ENCODE peak calls at places on chromosomes 16 and 17, in seven cellular contexts. J is NCI-H146; B is activated CD4-positive, alpha-beta T cell treated with anti-CD3 and anti-CD28 coated beads, Interleukin-2, amount 50 U/mL, for 4 hours; S is upper lobe of right lung; Y is HT-29; U is mesendoderm; F is lower leg skin. V is an unnamed sample.
A peak's percentile ranks its signal among the peaks of the same experiment; 100 is the strongest.

GRCh38 chr17:44556114-44556853 is 1.0 kb upstream of the FZD2 start:
- DNase-seq in J (peak; percentile 22), B (no peak), S (no peak), Y (no peak), U (peak; percentile 96), F (no peak), V (no peak)

GRCh38 chr17:51640108-51640622 is 379.8 kb downstream of the UTP18 start:
- DNase-seq in J (peak; percentile 3), B (no peak), S (no peak), Y (peak; percentile 44), U (peak; percentile 81), F (no peak), V (no peak)

GRCh38 chr17:31803494-31804213 is 55.4 kb downstream of the COPRS start:
- DNase-seq in J (peak; percentile 73), B (no peak), S (no peak), Y (peak; percentile 76), U (no peak), F (no peak), V (no peak)

GRCh38 chr16:22386976-22387375 is 12.6 kb upstream of the CDR2 start:
- DNase-seq in J (no peak), B (no peak), S (no peak), Y (no peak), U (no peak), F (no peak), V (no peak)

GRCh38 chr16:4690946-4691665 is 2.3 kb upstream of the NUDT16L1 start:
- DNase-seq in J (no peak), B (no peak), S (peak; percentile 62), Y (no peak), U (no peak), F (no peak), V (no peak)

GRCh38 chr17:41768682-41769288 is 17.7 kb downstream of the JUP start:
- DNase-seq in J (no peak), B (no peak), S (no peak), Y (no peak), U (no peak), F (no peak), V (no peak)

GRCh38 chr17:6831662-6832263 is at the start of gene TEKT1:
- DNase-seq in J (peak; percentile 61), B (peak; percentile 51), S (peak; percentile 87), Y (no peak), U (peak; percentile 98), F (peak; percentile 79), V (no peak)

GRCh38 chr16:22014271-22014873 is 6.5 kb downstream of the MOSMO start:
- DNase-seq in J (no peak), B (no peak), S (no peak), Y (no peak), U (no peak), F (no peak), V (no peak)

GRCh38 chr17:1561420-1562177 is 993 bp downstream of the PITPNA start:
- DNase-seq in J (peak; percentile 35), B (peak; percentile 19), S (peak; percentile 74), Y (no peak), U (no peak), F (no peak), V (no peak)

GRCh38 chr17:30600830-30601494 is 123.8 kb downstream of the GOSR1 start:
- DNase-seq in J (peak; percentile 44), B (peak; percentile 4), S (peak; percentile 74), Y (peak; percentile 47), U (peak; percentile 49), F (no peak), V (no peak)

GRCh38 chr17:16398270-16399267 is 16.8 kb upstream of the TRPV2 start:
- DNase-seq in J (no peak), B (no peak), S (no peak), Y (no peak), U (peak; percentile 80), F (no peak), V (no peak)

V was measured in mesenteric fat pad.